ENCODE peak calls at places on chromosome 22, in five cellular contexts. One of them, this sample, is unnamed.

GRCh38 chr22:20423636-20424511 is 13.8 kb downstream of the SCARF2 start:
- DNase-seq in HepG2: peak; percentile 23
- DNase-seq in K562: no peak
- DNase-seq in SK-N-SH: peak; percentile 71
- DNase-seq in HCT116: no peak
- DNase-seq in this sample: no peak

GRCh38 chr22:44604455-44604854 is 97.5 kb upstream of the PRR5 start:
- DNase-seq in K562: no peak
- DNase-seq in HepG2: no peak
- DNase-seq in SK-N-SH: no peak
- DNase-seq in HCT116: no peak
- DNase-seq in this sample: no peak

GRCh38 chr22:22460635-22461034 is 47.9 kb downstream of the ZNF280B start:
- DNase-seq in K562: peak; percentile 91
- DNase-seq in HCT116: peak; percentile 7
- DNase-seq in SK-N-SH: peak; percentile 10
- DNase-seq in HepG2: peak; percentile 18
- DNase-seq in this sample: no peak

GRCh38 chr22:36097880-36098279 is 62.7 kb downstream of the APOL3 start:
- DNase-seq in HCT116: no peak
- DNase-seq in SK-N-SH: no peak
- DNase-seq in HepG2: no peak
- DNase-seq in K562: no peak
- DNase-seq in this sample: no peak

GRCh38 chr22:38504731-38505594 is 1.1 kb downstream of the DDX17 start:
- DNase-seq in SK-N-SH: peak; percentile 11
- DNase-seq in HepG2: peak; percentile 53
- DNase-seq in HCT116: no peak
- DNase-seq in K562: no peak
- DNase-seq in this sample: peak; percentile 40

GRCh38 chr22:20138417-20138738 is 6.8 kb downstream of the ZDHHC8 start:
- DNase-seq in SK-N-SH: no peak
- DNase-seq in K562: peak; percentile 75
- DNase-seq in HCT116: no peak
- DNase-seq in HepG2: no peak
- DNase-seq in this sample: no peak

GRCh38 chr22:29061773-29062172 is at the start of gene C22orf31:
- DNase-seq in HCT116: no peak
- DNase-seq in SK-N-SH: no peak
- DNase-seq in K562: no peak
- DNase-seq in HepG2: no peak
- DNase-seq in this sample: no peak

GRCh38 chr22:45709004-45709739 is 37.5 kb downstream of the ATXN10 start:
- DNase-seq in HCT116: no peak
- DNase-seq in K562: no peak
- DNase-seq in SK-N-SH: peak; percentile 51
- DNase-seq in HepG2: peak; percentile 59
- DNase-seq in this sample: no peak

GRCh38 chr22:21937041-21937820 is 15.4 kb downstream of the PPM1F start:
- DNase-seq in SK-N-SH: no peak
- DNase-seq in HCT116: no peak
- DNase-seq in K562: no peak
- DNase-seq in HepG2: no peak
- DNase-seq in this sample: no peak

GRCh38 chr22:22322792-22323191 is 78.2 kb downstream of the VPREB1 start:
- DNase-seq in HepG2: no peak
- DNase-seq in K562: no peak
- DNase-seq in HCT116: no peak
- DNase-seq in SK-N-SH: no peak
- DNase-seq in this sample: no peak

GRCh38 chr22:28014141-28015055 is 95.3 kb upstream of the PITPNB start:
- DNase-seq in HepG2: no peak
- DNase-seq in HCT116: no peak
- DNase-seq in SK-N-SH: no peak
- DNase-seq in K562: no peak
- DNase-seq in this sample: no peak

GRCh38 chr22:26894766-26895485 is 237.5 kb downstream of the MIAT start:
- DNase-seq in HCT116: peak; percentile 4
- DNase-seq in HepG2: peak; percentile 37
- DNase-seq in K562: no peak
- DNase-seq in SK-N-SH: no peak
- DNase-seq in this sample: no peak

GRCh38 chr22:38345782-38346181 is 28.5 kb upstream of the CSNK1E start:
- DNase-seq in HCT116: no peak
- DNase-seq in SK-N-SH: no peak
- DNase-seq in HepG2: no peak
- DNase-seq in K562: no peak
- DNase-seq in this sample: no peak

GRCh38 chr22:43867839-43868652 is 5.7 kb upstream of the SULT4A1 start:
- DNase-seq in SK-N-SH: no peak
- DNase-seq in HepG2: no peak
- DNase-seq in HCT116: no peak
- DNase-seq in K562: peak; percentile 55
- DNase-seq in this sample: peak; percentile 67

GRCh38 chr22:45608763-45609180 is 62.9 kb upstream of the ATXN10 start:
- DNase-seq in HCT116: peak; percentile 48
- DNase-seq in SK-N-SH: no peak
- DNase-seq in HepG2: no peak
- DNase-seq in K562: no peak
- DNase-seq in this sample: no peak

GRCh38 chr22:38755155-38755910 is 465 bp downstream of the SUN2 start:
- DNase-seq in HCT116: no peak
- DNase-seq in K562: peak; percentile 91
- DNase-seq in HepG2: peak; percentile 80
- DNase-seq in SK-N-SH: peak; percentile 80
- DNase-seq in this sample: peak; percentile 79

GRCh38 chr22:44698531-44699421 is 3.2 kb upstream of the PRR5 start:
- DNase-seq in HepG2: no peak
- DNase-seq in HCT116: no peak
- DNase-seq in SK-N-SH: no peak
- DNase-seq in K562: no peak
- DNase-seq in this sample: no peak

GRCh38 chr22:46581580-46582244 is 38.5 kb upstream of the GRAMD4 start:
- DNase-seq in SK-N-SH: no peak
- DNase-seq in HCT116: no peak
- DNase-seq in HepG2: no peak
- DNase-seq in K562: no peak
- DNase-seq in this sample: no peak

GRCh38 chr22:25650834-25651233 is 86.4 kb downstream of the GRK3 start:
- DNase-seq in K562: no peak
- DNase-seq in SK-N-SH: no peak
- DNase-seq in HCT116: no peak
- DNase-seq in HepG2: no peak
- DNase-seq in this sample: no peak

GRCh38 chr22:44942056-44942455 is 67.7 kb downstream of the PHF21B start:
- DNase-seq in K562: no peak
- DNase-seq in SK-N-SH: peak; percentile 81
- DNase-seq in HepG2: no peak
- DNase-seq in HCT116: no peak
- DNase-seq in this sample: no peak

GRCh38 chr22:27240298-27240885 is 561.2 kb downstream of the MN1 start:
- DNase-seq in HCT116: no peak
- DNase-seq in K562: no peak
- DNase-seq in SK-N-SH: no peak
- DNase-seq in HepG2: no peak
- DNase-seq in this sample: no peak

GRCh38 chr22:25452116-25452700 is 112.3 kb upstream of the GRK3 start:
- DNase-seq in K562: no peak
- DNase-seq in HepG2: no peak
- DNase-seq in HCT116: no peak
- DNase-seq in SK-N-SH: no peak
- DNase-seq in this sample: no peak

DNA sequence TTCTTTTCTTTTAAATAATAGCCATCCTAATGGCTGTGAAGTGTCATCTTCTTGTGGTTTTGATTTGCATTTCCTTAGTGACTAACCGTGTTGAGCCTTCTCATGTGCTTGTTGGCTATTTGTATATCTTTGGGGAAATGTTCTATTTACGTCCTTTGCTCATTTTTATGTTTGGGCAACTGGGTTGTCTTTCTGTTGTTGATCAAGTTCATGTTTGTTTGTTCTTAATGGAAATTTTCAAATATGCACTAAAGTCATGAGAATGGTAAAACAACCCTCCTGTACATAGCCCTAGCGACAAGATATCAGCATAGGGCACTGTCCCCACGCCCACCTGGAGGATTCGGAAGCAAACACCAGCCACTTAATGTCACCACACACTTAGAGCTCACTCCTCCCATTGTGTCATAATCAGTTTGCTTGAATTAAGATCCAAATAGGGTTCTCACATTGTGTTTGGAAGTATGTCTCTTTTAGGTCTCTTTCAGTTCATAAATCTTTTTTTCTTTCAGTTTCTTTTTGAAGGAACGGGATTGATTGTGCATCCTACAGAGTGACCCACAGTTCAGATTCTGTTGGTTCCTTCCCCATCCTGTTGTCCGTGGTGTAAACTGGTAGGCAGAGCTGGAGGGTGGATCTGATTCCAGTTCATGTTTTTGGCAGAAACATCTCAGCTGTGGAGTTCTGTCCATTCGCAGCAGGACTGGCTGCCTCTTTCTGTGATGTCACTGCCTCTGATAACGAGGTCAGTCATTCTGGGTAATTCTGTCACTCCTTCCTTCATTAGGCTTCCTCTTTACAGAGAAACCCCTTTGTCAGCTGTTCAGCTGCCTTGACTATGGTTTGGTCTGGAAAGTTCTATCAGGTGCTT is 26.4 kb upstream of the ADORA2A start:
- DNase-seq in HepG2: no peak
- DNase-seq in HCT116: no peak
- DNase-seq in SK-N-SH: no peak
- DNase-seq in K562: no peak
- DNase-seq in this sample: no peak
- TF ChIP-seq JUND in HepG2: no peak
- TF ChIP-seq JUND in HCT116: no peak
- TF ChIP-seq JUND in SK-N-SH: no peak
- TF ChIP-seq JUND in K562: no peak
- TF ChIP-seq JUND in this sample: no peak

GRCh38 chr22:30150212-30150611 is 69.9 kb downstream of the HORMAD2 start:
- DNase-seq in SK-N-SH: no peak
- DNase-seq in HCT116: no peak
- DNase-seq in HepG2: no peak
- DNase-seq in K562: no peak
- DNase-seq in this sample: no peak
- TF ChIP-seq JUND in SK-N-SH: no peak
- TF ChIP-seq JUND in HCT116: no peak
- TF ChIP-seq JUND in HepG2: no peak
- TF ChIP-seq JUND in K562: no peak
- TF ChIP-seq JUND in this sample: no peak

GRCh38 chr22:37184380-37184755 is 3.7 kb downstream of the C1QTNF6 start:
- DNase-seq in SK-N-SH: no peak
- DNase-seq in HCT116: no peak
- DNase-seq in K562: no peak
- DNase-seq in HepG2: no peak
- DNase-seq in this sample: no peak

GRCh38 chr22:37182101-37182948 is 5.7 kb downstream of the C1QTNF6 start:
- DNase-seq in SK-N-SH: no peak
- DNase-seq in K562: peak; percentile 25
- DNase-seq in HepG2: no peak
- DNase-seq in HCT116: no peak
- DNase-seq in this sample: no peak

GRCh38 chr22:37182949-37183245 is 5.2 kb downstream of the C1QTNF6 start:
- DNase-seq in HepG2: no peak
- DNase-seq in SK-N-SH: no peak
- DNase-seq in K562: no peak
- DNase-seq in HCT116: no peak
- DNase-seq in this sample: no peak

GRCh38 chr22:37184816-37185541 is 3.1 kb downstream of the C1QTNF6 start:
- DNase-seq in HCT116: no peak
- DNase-seq in SK-N-SH: no peak
- DNase-seq in K562: no peak
- DNase-seq in HepG2: no peak
- DNase-seq in this sample: no peak

DNA sequence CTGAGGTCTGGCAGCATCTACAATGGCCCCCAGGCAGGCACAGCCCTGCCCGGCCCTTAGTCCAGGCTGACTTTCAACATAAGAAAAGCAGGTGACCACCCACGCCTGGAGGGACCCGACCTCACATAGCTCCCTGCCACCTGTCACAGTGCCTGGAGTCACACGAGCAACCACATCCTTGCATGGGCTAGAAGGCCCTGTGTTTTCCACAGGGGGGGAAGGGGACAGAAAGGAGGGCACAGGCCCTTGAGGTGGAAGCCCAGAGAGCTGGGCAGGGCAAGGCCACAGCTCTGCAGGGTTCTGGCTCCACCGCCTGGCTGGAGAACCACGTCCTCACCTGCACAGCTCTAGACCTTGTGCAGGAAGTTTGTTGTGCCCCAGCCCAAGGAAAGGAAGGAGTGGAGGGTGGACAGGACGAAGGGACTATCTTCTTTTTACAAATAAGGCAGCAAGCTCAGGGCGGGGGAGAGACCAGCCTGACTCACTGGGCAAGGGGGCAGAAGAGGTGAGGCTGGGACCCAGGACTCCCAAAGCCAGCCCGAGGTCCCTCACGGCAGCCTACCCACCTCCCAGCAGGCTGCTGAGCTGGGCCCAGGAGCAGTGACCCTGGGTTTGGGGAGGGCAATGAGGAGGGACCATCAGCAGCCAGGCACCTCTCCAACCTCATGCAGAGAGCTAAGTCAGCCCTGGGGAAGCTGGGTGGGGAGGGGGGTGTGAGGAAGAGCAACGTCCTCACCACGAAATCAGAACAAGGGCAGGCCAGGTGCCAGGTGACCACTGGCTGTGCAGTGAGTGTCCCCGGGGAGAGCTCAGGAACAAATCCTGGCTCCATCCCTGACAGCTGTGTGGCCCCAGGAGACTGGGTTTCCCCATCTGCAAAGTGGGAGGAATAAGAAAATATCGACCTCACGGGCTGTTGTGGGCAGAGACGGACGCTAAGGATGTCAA is 4.3 kb downstream of the C1QTNF6 start:
- DNase-seq in HCT116: no peak
- DNase-seq in K562: no peak
- DNase-seq in SK-N-SH: no peak
- DNase-seq in HepG2: no peak
- DNase-seq in this sample: peak; percentile 31
- TF ChIP-seq JUND in HCT116: no peak
- TF ChIP-seq JUND in K562: no peak
- TF ChIP-seq JUND in SK-N-SH: no peak
- TF ChIP-seq JUND in HepG2: no peak
- TF ChIP-seq JUND in this sample: no peak

DNA sequence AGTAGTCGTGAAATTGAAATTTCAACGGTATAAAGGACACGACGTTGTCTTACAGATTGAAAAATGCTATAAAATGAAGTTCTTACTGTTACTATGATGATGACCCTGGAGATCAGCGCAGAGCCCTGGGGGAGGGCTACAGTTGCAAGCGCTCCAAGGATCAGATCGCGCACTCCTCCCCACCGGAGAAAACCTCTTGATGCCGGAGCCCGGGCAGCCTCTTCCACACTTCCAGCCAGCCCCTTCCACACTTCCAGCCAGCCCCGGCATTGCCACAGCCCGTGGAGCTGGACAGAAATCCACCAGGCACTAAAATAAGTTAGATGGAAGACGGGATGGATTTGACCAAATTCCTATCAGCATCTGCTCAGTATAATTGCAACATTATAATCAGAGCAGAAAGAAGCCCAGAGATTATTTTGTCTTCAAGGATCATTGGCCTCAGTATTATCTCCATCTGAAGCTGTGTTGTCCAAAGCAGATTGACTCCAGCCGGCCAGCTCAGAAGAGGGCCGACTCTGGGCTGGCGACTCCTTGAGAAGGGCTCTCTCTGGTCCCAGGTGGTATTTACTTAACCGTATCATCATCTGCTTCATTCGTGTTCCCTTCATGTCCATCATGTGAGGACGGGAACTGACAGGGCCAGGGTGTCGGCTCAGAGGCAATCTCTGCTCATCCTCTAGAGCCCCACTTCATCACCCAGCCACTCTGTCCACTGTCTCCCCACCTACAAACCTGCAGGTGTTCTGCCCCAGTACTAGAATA is 777 bp upstream of the MICAL3 start:
- DNase-seq in K562: no peak
- DNase-seq in SK-N-SH: peak; percentile 47
- DNase-seq in HCT116: no peak
- DNase-seq in HepG2: no peak
- DNase-seq in this sample: no peak
- TF ChIP-seq JUND in K562: no peak
- TF ChIP-seq JUND in SK-N-SH: no peak
- TF ChIP-seq JUND in HCT116: no peak
- TF ChIP-seq JUND in HepG2: no peak
- TF ChIP-seq JUND in this sample: no peak

This sample was measured in T47D.